ENCODE peak calls at places on chromosomes 11 and 22, in four cellular contexts. O, N, G and D are unnamed samples.

GRCh38 chr11:8787372-8787771 is 104.8 kb downstream of the RPL27A start:
- DNase-seq in O (no peak), N (no peak), G (no peak), D (no peak)

GRCh38 chr22:19879651-19879995 is 24.9 kb upstream of the GNB1L start:
- DNase-seq in O (no peak), N (peak), G (no peak), D (no peak)

GRCh38 chr11:3823303-3823702 is 14.9 kb downstream of the PGAP2 start:
- DNase-seq in O (no peak), N (no peak), G (no peak), D (no peak)

GRCh38 chr11:63687845-63688244 is 6.5 kb downstream of the RTN3 start:
- DNase-seq in O (no peak), N (no peak), G (no peak), D (no peak)

GRCh38 chr11:23143031-23143430 is 282.8 kb upstream of the CCDC179 start:
- DNase-seq in O (no peak), N (no peak), G (no peak), D (no peak)

GRCh38 chr11:9616858-9617257 is 43.4 kb downstream of the WEE1 start:
- DNase-seq in O (no peak), N (no peak), G (no peak), D (no peak)

GRCh38 chr11:94134651-94135512 is 6.2 kb downstream of the PANX1 start:
- DNase-seq in O (peak), N (no peak), G (no peak), D (no peak)

GRCh38 chr22:29873943-29874342 is 9.0 kb upstream of the MTMR3 start:
- DNase-seq in O (no peak), N (no peak), G (no peak), D (no peak)

GRCh38 chr11:77046060-77046501 is 11.9 kb downstream of the B3GNT6 start:
- DNase-seq in O (peak), N (peak), G (peak), D (peak)

GRCh38 chr22:48968201-48968959 is 859.3 kb downstream of the BRD1 start:
- DNase-seq in O (no peak), N (no peak), G (peak), D (peak)

GRCh38 chr11:102614485-102614884 is 10.6 kb downstream of the MMP20 start:
- DNase-seq in O (no peak), N (no peak), G (no peak), D (no peak)

GRCh38 chr22:42820075-42820763 is 36.9 kb downstream of the ARFGAP3 start:
- DNase-seq in O (peak), N (no peak), G (no peak), D (peak)

GRCh38 chr22:47396105-47396504 is 633.7 kb downstream of the TBC1D22A start:
- DNase-seq in O (no peak), N (no peak), G (no peak), D (no peak)

GRCh38 chr11:34558673-34559072 is 45.1 kb upstream of the ELF5 start:
- DNase-seq in O (no peak), N (no peak), G (no peak), D (no peak)

GRCh38 chr11:63567044-63567840 is 4.1 kb upstream of the PLAAT2 start:
- DNase-seq in O (peak), N (no peak), G (peak), D (no peak)

GRCh38 chr11:92180664-92181251 is 43.9 kb upstream of the FAT3 start:
- DNase-seq in O (no peak), N (no peak), G (no peak), D (no peak)

GRCh38 chr11:123072279-123072678 is 10.3 kb upstream of the HSPA8 start:
- DNase-seq in O (no peak), N (no peak), G (no peak), D (no peak)

GRCh38 chr11:27722117-27722844 is 22.0 kb upstream of the BDNF start:
- DNase-seq in O (no peak), N (peak), G (no peak), D (no peak)

GRCh38 chr11:34869425-34869824 is 46.8 kb downstream of the APIP start:
- DNase-seq in O (peak), N (peak), G (no peak), D (no peak)

GRCh38 chr11:64245797-64246623 is 733 bp downstream of the PPP1R14B start:
- DNase-seq in O (peak), N (peak), G (no peak), D (peak)

GRCh38 chr11:83157755-83158473 is 983 bp downstream of the PCF11 start:
- DNase-seq in O (peak), N (peak), G (no peak), D (no peak)

GRCh38 chr11:109298865-109299264 is 123.1 kb upstream of the C11orf87 start:
- DNase-seq in O (no peak), N (peak), G (no peak), D (no peak)

GRCh38 chr11:59960502-59961381 is 3.1 kb upstream of the OOSP4A start:
- DNase-seq in O (peak), N (peak), G (no peak), D (no peak)

GRCh38 chr11:104323841-104324240 is 159.9 kb upstream of the PDGFD start:
- DNase-seq in O (no peak), N (no peak), G (no peak), D (peak)

GRCh38 chr22:45438364-45438763 is 24.9 kb downstream of the RIBC2 start:
- DNase-seq in O (no peak), N (no peak), G (no peak), D (no peak)

GRCh38 chr11:123273616-123274015 is 78.6 kb upstream of the CLMP start:
- DNase-seq in O (no peak), N (no peak), G (no peak), D (no peak)

GRCh38 chr11:14443642-14444041 is 56.0 kb downstream of the COPB1 start:
- DNase-seq in O (peak), N (peak), G (no peak), D (no peak)

GRCh38 chr22:43269325-43270040 is 73.7 kb downstream of the SCUBE1 start:
- DNase-seq in O (no peak), N (no peak), G (no peak), D (no peak)

GRCh38 chr11:77471520-77472234 is 2.2 kb downstream of the PAK1 start:
- DNase-seq in O (peak), N (peak), G (no peak), D (no peak)

GRCh38 chr11:69888671-69889076 is 69.5 kb upstream of the FGF3 start:
- DNase-seq in O (peak), N (peak), G (peak), D (peak)

GRCh38 chr11:128207861-128208321 is 379.5 kb downstream of the ETS1 start:
- DNase-seq in O (no peak), N (no peak), G (peak), D (no peak)

GRCh38 chr11:28618426-28618825 is 510.2 kb downstream of the METTL15 start:
- DNase-seq in O (no peak), N (no peak), G (no peak), D (no peak)

GRCh38 chr11:34250732-34251639 is 106.8 kb downstream of the ABTB2 start:
- DNase-seq in O (peak), N (peak), G (peak), D (no peak)

GRCh38 chr11:115363426-115363825 is 140.8 kb downstream of the CADM1 start:
- DNase-seq in O (no peak), N (no peak), G (no peak), D (no peak)

GRCh38 chr11:123107945-123108344 is 46.0 kb upstream of the HSPA8 start:
- DNase-seq in O (no peak), N (no peak), G (no peak), D (no peak)

GRCh38 chr11:72807021-72807693 is 7.1 kb upstream of the ATG16L2 start:
- DNase-seq in O (no peak), N (no peak), G (no peak), D (no peak)

GRCh38 chr11:12482839-12483238 is 105.5 kb downstream of the PARVA start:
- DNase-seq in O (no peak), N (no peak), G (no peak), D (no peak)

DNA sequence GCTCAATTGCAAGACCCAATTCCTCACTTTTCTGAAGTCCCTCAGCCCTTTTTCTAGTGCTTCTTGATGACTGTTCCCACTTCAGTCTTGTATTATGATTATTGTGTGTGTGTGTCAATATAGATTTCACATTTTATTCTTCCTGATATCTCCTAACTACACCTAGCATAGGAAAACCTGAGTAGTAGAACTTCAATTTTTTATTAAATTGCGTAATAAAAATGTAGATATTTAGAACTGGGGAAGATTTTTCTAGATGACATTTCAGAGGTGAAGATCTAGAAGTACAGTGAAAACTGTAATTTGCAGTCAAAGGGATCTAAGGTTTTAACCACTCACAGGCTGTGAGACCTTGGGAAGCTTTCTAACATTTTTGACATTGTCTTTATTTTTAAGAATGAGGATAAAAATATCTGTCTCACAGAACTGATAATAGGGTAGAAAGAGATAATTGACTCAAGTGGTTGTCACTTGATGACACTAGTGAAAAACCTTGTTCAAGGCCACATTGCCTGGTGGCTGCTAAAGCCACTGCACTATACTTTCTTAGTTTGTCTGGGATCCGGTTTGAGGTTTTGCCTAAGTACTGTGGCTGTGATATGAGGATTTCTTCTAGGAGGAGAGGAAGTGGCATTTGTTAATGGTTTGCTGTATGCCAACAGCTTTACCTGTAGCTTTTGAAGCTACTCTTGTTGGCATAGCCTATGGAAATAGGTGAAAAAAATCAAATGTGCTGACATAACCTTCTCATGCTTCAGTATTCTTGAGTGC is 32.2 kb upstream of the SESN3 start:
- DNase-seq in O (no peak), N (no peak), G (no peak), D (no peak)
- TF ChIP-seq JUND in O (no peak), N (no peak), G (no peak), D (no peak)

GRCh38 chr11:126048198-126048597 is 14.5 kb downstream of the CDON start:
- DNase-seq in O (no peak), N (no peak), G (no peak), D (no peak)
- TF ChIP-seq JUND in O (no peak), N (no peak), G (no peak), D (no peak)

GRCh38 chr22:39254789-39255298 is 10.1 kb upstream of the PDGFB start:
- DNase-seq in O (peak), N (no peak), G (no peak), D (no peak)

GRCh38 chr22:39252461-39253391 is 7.9 kb upstream of the PDGFB start:
- DNase-seq in O (no peak), N (no peak), G (no peak), D (no peak)

GRCh38 chr22:39251762-39252460 is 7.1 kb upstream of the PDGFB start:
- DNase-seq in O (no peak), N (no peak), G (no peak), D (no peak)

GRCh38 chr22:39254122-39254521 is 9.3 kb upstream of the PDGFB start:
- DNase-seq in O (no peak), N (peak), G (no peak), D (no peak)

DNA sequence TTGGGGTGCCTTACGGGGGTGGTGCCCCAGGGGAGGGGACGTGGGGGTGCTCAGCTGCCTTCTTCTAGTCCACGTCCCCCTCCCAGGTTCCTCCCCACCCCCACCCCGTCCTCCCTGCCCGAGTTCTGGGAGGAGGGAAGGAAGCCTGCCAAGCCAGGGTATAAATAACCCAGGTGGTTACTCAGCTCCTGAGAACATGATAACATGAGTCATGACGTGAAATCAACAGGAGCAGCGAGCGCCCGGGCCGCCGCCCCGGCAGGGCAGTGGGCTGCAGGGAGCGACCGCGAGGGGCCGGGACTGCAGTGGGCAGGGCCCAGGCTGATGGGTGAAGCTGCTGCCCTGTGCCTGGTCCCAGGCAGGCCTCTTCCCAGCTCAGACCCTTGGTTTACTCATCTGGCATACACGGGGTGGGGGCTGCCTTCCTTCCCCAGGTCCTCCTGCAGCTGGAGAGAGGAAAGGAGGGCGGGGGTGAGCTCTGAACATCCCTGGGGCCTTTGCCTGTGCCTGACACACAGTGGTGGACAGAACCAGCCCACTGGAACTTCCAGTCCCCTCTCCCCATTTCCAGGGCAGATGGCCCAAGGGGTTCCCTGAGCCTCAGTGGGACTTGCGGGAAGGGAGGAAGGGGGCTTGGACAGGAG is 8.8 kb upstream of the PDGFB start:
- DNase-seq in O (peak), N (no peak), G (peak), D (no peak)
- TF ChIP-seq JUND in O (peak), N (peak), G (no peak), D (no peak)

GRCh38 chr22:49997221-49997599 is 15.4 kb downstream of the IL17REL start:
- DNase-seq in O (no peak), N (no peak), G (no peak), D (peak)
- TF ChIP-seq JUND in O (no peak), N (no peak), G (no peak), D (no peak)

GRCh38 chr11:18455686-18456372 is at the start of gene LDHAL6A:
- DNase-seq in O (peak), N (no peak), G (no peak), D (no peak)
- TF ChIP-seq JUND in O (no peak), N (no peak), G (no peak), D (no peak)

GRCh38 chr11:24521586-24521985 is 24.7 kb downstream of the LUZP2 start:
- DNase-seq in O (no peak), N (no peak), G (no peak), D (no peak)
- TF ChIP-seq JUND in O (no peak), N (no peak), G (no peak), D (no peak)

GRCh38 chr22:32499666-32500065 is 25.1 kb downstream of the FBXO7 start:
- DNase-seq in O (no peak), N (no peak), G (no peak), D (no peak)
- TF ChIP-seq JUND in O (no peak), N (no peak), G (no peak), D (no peak)

GRCh38 chr11:5892908-5893307 is at the start of gene OR52E5:
- DNase-seq in O (no peak), N (no peak), G (no peak), D (no peak)

GRCh38 chr11:5887172-5887571 is 5.8 kb upstream of the OR52E5 start:
- DNase-seq in O (no peak), N (no peak), G (no peak), D (no peak)

GRCh38 chr11:5891216-5891800 is 1.7 kb upstream of the OR52E5 start:
- DNase-seq in O (peak), N (peak), G (no peak), D (no peak)
- TF ChIP-seq JUND in O (no peak), N (no peak), G (no peak), D (no peak)

GRCh38 chr11:75022289-75022688 is 33.6 kb downstream of the NEU3 start:
- DNase-seq in O (no peak), N (no peak), G (no peak), D (no peak)

GRCh38 chr11:75024764-75025211 is 36.1 kb downstream of the NEU3 start:
- DNase-seq in O (peak), N (peak), G (no peak), D (no peak)

GRCh38 chr11:75022759-75023396 is 34.1 kb downstream of the NEU3 start:
- DNase-seq in O (peak), N (peak), G (peak), D (peak)

GRCh38 chr11:75024068-75024449 is 35.3 kb downstream of the NEU3 start:
- DNase-seq in O (no peak), N (no peak), G (no peak), D (no peak)

GRCh38 chr11:75023446-75024067 is 34.8 kb downstream of the NEU3 start:
- DNase-seq in O (no peak), N (no peak), G (no peak), D (no peak)
- TF ChIP-seq JUND in O (no peak), N (no peak), G (no peak), D (no peak)